ENCODE peak calls at places on chromosomes 12 and 14, in seven cellular contexts. D is omental fat pad, T is fibroblast of the aortic adventitia, V is lower lobe of right lung, S is lower leg skin, Y is gastrocnemius medialis, X is progenitor cell of endocrine pancreas. G is an unnamed sample.
A peak's percentile ranks its signal among the peaks of the same experiment; 100 is the strongest.

GRCh38 chr12:104677441-104678089 is 220.8 kb downstream of the CHST11 start:
- DNase-seq in D (no peak), S (no peak), T (no peak), Y (no peak), X (no peak), V (no peak), G (no peak)

GRCh38 chr12:50600364-50600763 is 95.6 kb downstream of the DIP2B start:
- DNase-seq in T (no peak), V (no peak), Y (no peak), X (no peak), D (no peak), S (no peak), G (peak; percentile 4)

GRCh38 chr12:113398346-113399290 is 5.1 kb downstream of the SDS start:
- DNase-seq in T (no peak), X (no peak), S (no peak), Y (no peak), D (no peak), V (no peak), G (no peak)

GRCh38 chr14:56143025-56143424 is 24.8 kb downstream of the PELI2 start:
- DNase-seq in V (no peak), T (no peak), S (no peak), D (no peak), X (no peak), Y (no peak), G (no peak)

GRCh38 chr12:11779286-11779685 is 129.8 kb downstream of the ETV6 start:
- DNase-seq in X (no peak), S (no peak), D (no peak), V (no peak), T (peak; percentile 94), Y (no peak), G (no peak)

GRCh38 chr14:93903342-93904184 is 23.6 kb upstream of the FAM181A start:
- DNase-seq in X (no peak), D (no peak), S (no peak), V (no peak), T (no peak), Y (no peak), G (no peak)

GRCh38 chr12:121708313-121709063 is 4.1 kb upstream of the TMEM120B start:
- DNase-seq in T (no peak), S (no peak), X (no peak), D (no peak), V (no peak), Y (no peak), G (no peak)

GRCh38 chr12:48197549-48197966 is 5.5 kb downstream of the OR10AD1 start:
- DNase-seq in T (peak; percentile 33), V (no peak), D (no peak), X (no peak), Y (no peak), S (peak; percentile 25), G (no peak)

GRCh38 chr12:33945438-33945784 is 76.9 kb upstream of the ALG10 start:
- DNase-seq in T (no peak), V (no peak), X (no peak), D (no peak), S (no peak), Y (no peak), G (no peak)

GRCh38 chr12:47876404-47876960 is 28.3 kb downstream of the VDR start:
- DNase-seq in Y (no peak), D (no peak), T (no peak), V (no peak), S (no peak), X (no peak), G (no peak)

GRCh38 chr14:68506645-68507405 is 286.0 kb downstream of the ZFP36L1 start:
- DNase-seq in X (no peak), D (no peak), T (no peak), Y (no peak), V (no peak), S (no peak), G (no peak)

GRCh38 chr14:55662757-55663156 is 82.8 kb downstream of the KTN1 start:
- DNase-seq in X (no peak), Y (no peak), T (no peak), S (no peak), D (no peak), V (no peak), G (no peak)

GRCh38 chr14:105933238-105933637 is 406.9 kb downstream of the TMEM121 start:
- DNase-seq in S (no peak), X (no peak), Y (no peak), V (no peak), T (no peak), D (no peak), G (no peak)

GRCh38 chr14:41476526-41476925 is 130.2 kb upstream of the LRFN5 start:
- DNase-seq in S (no peak), V (no peak), D (no peak), T (peak; percentile 0), Y (no peak), X (no peak), G (no peak)

GRCh38 chr14:80304125-80304766 is 92.9 kb upstream of the DIO2 start:
- DNase-seq in S (peak; percentile 48), D (no peak), Y (peak; percentile 23), X (no peak), V (no peak), T (peak; percentile 50), G (no peak)

GRCh38 chr12:52126050-52126604 is 46.6 kb downstream of the SMIM41 start:
- DNase-seq in Y (no peak), T (no peak), V (no peak), S (no peak), X (no peak), D (no peak), G (no peak)

GRCh38 chr14:73729015-73729330 is 14.8 kb upstream of the PNMA1 start:
- DNase-seq in D (no peak), S (no peak), X (no peak), Y (no peak), T (no peak), V (no peak), G (no peak)

GRCh38 chr12:26028953-26029740 is 70.7 kb downstream of the RASSF8 start:
- DNase-seq in S (no peak), Y (no peak), D (no peak), X (no peak), T (peak; percentile 85), V (no peak), G (no peak)

GRCh38 chr14:38951451-38951850 is 151.6 kb downstream of the SEC23A start:
- DNase-seq in X (no peak), T (peak; percentile 74), S (no peak), D (no peak), Y (no peak), V (no peak), G (no peak)

GRCh38 chr14:60622920-60623263 is 26.4 kb downstream of the SIX1 start:
- DNase-seq in Y (no peak), S (no peak), T (peak; percentile 96), X (no peak), D (no peak), V (no peak), G (no peak)

GRCh38 chr12:11633968-11634367 is 15.5 kb upstream of the ETV6 start:
- DNase-seq in T (no peak), D (no peak), V (no peak), S (no peak), X (no peak), Y (no peak), G (no peak)

GRCh38 chr12:94603434-94604068 is 46.8 kb downstream of the TMCC3 start:
- DNase-seq in V (peak; percentile 58), T (peak; percentile 11), X (no peak), D (peak; percentile 38), Y (no peak), S (no peak), G (no peak)

GRCh38 chr12:113910751-113911272 is 55.3 kb downstream of the RBM19 start:
- DNase-seq in S (no peak), D (no peak), V (no peak), X (no peak), T (no peak), Y (no peak), G (no peak)

GRCh38 chr14:75822522-75823288 is 159.1 kb downstream of the TGFB3 start:
- DNase-seq in Y (no peak), S (no peak), X (no peak), D (no peak), T (peak; percentile 85), V (no peak), G (no peak)

GRCh38 chr12:11718768-11719253 is 69.3 kb downstream of the ETV6 start:
- DNase-seq in D (no peak), S (no peak), T (peak; percentile 83), Y (no peak), V (no peak), X (no peak), G (no peak)

GRCh38 chr12:115869604-115870003 is 407.9 kb downstream of the MED13L start:
- DNase-seq in Y (no peak), V (no peak), D (no peak), S (no peak), X (no peak), T (no peak), G (no peak)
- TF ChIP-seq CTCF in Y (no peak), V (no peak), D (no peak), S (no peak), X (no peak), T (no peak), G (no peak)

GRCh38 chr12:56315626-56316473 is at the start of gene CNPY2:
- DNase-seq in S (peak; percentile 94), V (peak; percentile 98), T (peak; percentile 96), Y (peak; percentile 93), X (peak; percentile 96), D (peak; percentile 94), G (peak; percentile 98)
- TF ChIP-seq CTCF in S (no peak), V (peak; percentile 22), T (no peak), Y (peak; percentile 28), X (peak; percentile 10), D (no peak), G (no peak)

GRCh38 chr12:81327458-81327857 is 249.6 kb downstream of the ACSS3 start:
- DNase-seq in T (no peak), S (no peak), X (no peak), V (no peak), Y (no peak), D (no peak), G (no peak)

GRCh38 chr12:81329088-81329487 is 251.2 kb downstream of the ACSS3 start:
- DNase-seq in X (no peak), Y (no peak), D (no peak), V (no peak), T (peak; percentile 1), S (no peak), G (no peak)

GRCh38 chr12:81333812-81334211 is 255.9 kb downstream of the ACSS3 start:
- DNase-seq in V (no peak), T (no peak), D (no peak), Y (no peak), S (no peak), X (no peak), G (no peak)

GRCh38 chr12:81330480-81330879 is 252.6 kb downstream of the ACSS3 start:
- DNase-seq in S (no peak), Y (no peak), D (no peak), T (no peak), V (no peak), X (no peak), G (no peak)

DNA sequence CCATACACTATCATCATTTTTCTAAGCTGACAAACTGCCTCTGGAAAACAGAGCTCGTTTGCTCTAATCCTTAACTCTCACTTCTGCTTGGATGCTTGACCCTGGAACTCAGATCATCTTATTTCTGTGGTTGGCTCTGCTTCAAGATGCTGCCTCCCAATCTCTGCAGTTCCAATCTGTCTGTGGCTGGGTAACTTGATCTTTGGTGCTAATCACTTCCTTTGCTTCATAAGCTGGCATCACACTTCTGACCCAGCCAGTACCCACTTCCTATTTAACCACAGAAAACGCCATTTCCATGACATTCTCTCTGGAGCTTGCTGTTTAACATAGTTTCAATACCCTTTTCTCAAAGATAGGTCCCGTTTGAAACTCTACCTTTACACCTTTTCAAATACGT is 254.2 kb downstream of the ACSS3 start:
- DNase-seq in S (no peak), Y (no peak), V (no peak), T (no peak), X (no peak), D (no peak), G (no peak)
- TF ChIP-seq CTCF in S (no peak), Y (no peak), V (no peak), T (no peak), X (no peak), D (no peak), G (no peak)

GRCh38 chr12:96132819-96133218 is 61.4 kb upstream of the ELK3 start:
- DNase-seq in T (no peak), X (no peak), V (no peak), S (no peak), Y (no peak), D (no peak), G (no peak)
- TF ChIP-seq CTCF in T (no peak), X (peak; percentile 20), V (peak; percentile 43), S (no peak), Y (peak; percentile 10), D (no peak), G (peak; percentile 6)

G was measured in osteocyte.